ENCODE peak calls at places on chromosomes 5 and 9, in four cellular contexts. Y is D341Med, L is Calu3, V is substantia nigra. B is an unnamed sample.

GRCh38 chr9:19221326-19221725 is 9.2 kb upstream of the DENND4C start:
- DNase-seq in Y (no peak), L (no peak), V (no peak), B (no peak)

GRCh38 chr9:89562186-89562814 is 42.5 kb upstream of the GADD45G start:
- DNase-seq in Y (no peak), L (peak), V (no peak), B (no peak)

GRCh38 chr9:69744688-69745380 is 15.0 kb downstream of the PTAR1 start:
- DNase-seq in Y (no peak), L (no peak), V (no peak), B (no peak)

GRCh38 chr9:133597316-133597957 is 11.8 kb downstream of the FAM163B start:
- DNase-seq in Y (no peak), L (no peak), V (no peak), B (no peak)

GRCh38 chr5:89047591-89047990 is 164.6 kb upstream of the MEF2C start:
- DNase-seq in Y (no peak), L (no peak), V (no peak), B (no peak)

GRCh38 chr5:36357391-36357790 is 55.7 kb upstream of the RANBP3L start:
- DNase-seq in Y (no peak), L (no peak), V (no peak), B (no peak)

GRCh38 chr5:42583322-42583721 is 160.1 kb downstream of the GHR start:
- DNase-seq in Y (peak), L (peak), V (peak), B (peak)

GRCh38 chr9:86794356-86795046 is 152.8 kb downstream of the GAS1 start:
- DNase-seq in Y (no peak), L (no peak), V (no peak), B (no peak)

GRCh38 chr5:102666164-102666951 is 88.7 kb upstream of the PAM start:
- DNase-seq in Y (peak), L (no peak), V (no peak), B (peak)

GRCh38 chr5:125668904-125669303 is 754.3 kb upstream of the GRAMD2B start:
- DNase-seq in Y (peak), L (peak), V (no peak), B (peak)

GRCh38 chr5:73606206-73606753 is 19.7 kb upstream of the ARHGEF28 start:
- DNase-seq in Y (no peak), L (no peak), V (no peak), B (no peak)

B was measured in WERI-Rb-1.